ENCODE peak calls at places on chromosome X, in eight cellular contexts. K, M, X, T, W, S, L and B are unnamed samples.
A peak's percentile ranks its signal among the peaks of the same experiment; 100 is the strongest.

GRCh38 chrX:153925387-153925738 is 701 bp downstream of the ARHGAP4 start:
- DNase-seq in K (no peak), M (peak; percentile 39), X (no peak), T (no peak), W (no peak), S (no peak), L (no peak), B (no peak)

GRCh38 chrX:119401569-119401968 is 2.4 kb downstream of the SLC25A43 start:
- DNase-seq in K (no peak), M (no peak), X (no peak), T (no peak), W (no peak), S (no peak), L (no peak), B (no peak)

GRCh38 chrX:24479924-24480722 is 15.0 kb downstream of the PDK3 start:
- DNase-seq in K (peak; percentile 13), M (peak; percentile 51), X (no peak), T (peak; percentile 3), W (no peak), S (no peak), L (peak; percentile 61), B (no peak)

GRCh38 chrX:152600853-152601635 is 36.7 kb upstream of the GABRQ start:
- DNase-seq in K (no peak), M (no peak), X (no peak), T (no peak), W (peak; percentile 5), S (no peak), L (no peak), B (no peak)

GRCh38 chrX:69808375-69808774 is 192.5 kb downstream of the EDA start:
- DNase-seq in K (no peak), M (no peak), X (no peak), T (no peak), W (no peak), S (no peak), L (no peak), B (no peak)

GRCh38 chrX:3712870-3713224 is 602 bp downstream of the PRKX start:
- DNase-seq in K (no peak), M (no peak), X (no peak), T (no peak), W (no peak), S (no peak), L (peak; percentile 76), B (no peak)

GRCh38 chrX:118823263-118824172 is at the start of gene ZCCHC12:
- DNase-seq in K (peak; percentile 11), M (peak; percentile 27), X (peak; percentile 59), T (peak; percentile 37), W (peak; percentile 79), S (peak; percentile 45), L (no peak), B (peak; percentile 32)

GRCh38 chrX:72475952-72476668 is 96.5 kb downstream of the HDAC8 start:
- DNase-seq in K (no peak), M (no peak), X (peak; percentile 5), T (no peak), W (no peak), S (no peak), L (no peak), B (no peak)

GRCh38 chrX:49761481-49761880 is 65.7 kb upstream of the PAGE1 start:
- DNase-seq in K (peak; percentile 7), M (peak; percentile 16), X (no peak), T (peak; percentile 12), W (peak; percentile 5), S (peak; percentile 12), L (no peak), B (no peak)
- TF ChIP-seq CTCF in K (peak; percentile 41), M (peak; percentile 39), X (peak; percentile 46), T (peak; percentile 46), W (peak; percentile 47), S (peak; percentile 56), L (no peak), B (no peak)

GRCh38 chrX:131816551-131817136 is 206.5 kb upstream of the STK26 start:
- DNase-seq in K (no peak), M (peak; percentile 14), X (peak; percentile 85), T (peak; percentile 74), W (no peak), S (no peak), L (no peak), B (peak; percentile 26)

GRCh38 chrX:131818297-131818936 is 204.7 kb upstream of the STK26 start:
- DNase-seq in K (no peak), M (no peak), X (no peak), T (no peak), W (no peak), S (no peak), L (no peak), B (no peak)

GRCh38 chrX:131812847-131813825 is 210.0 kb upstream of the STK26 start:
- DNase-seq in K (no peak), M (peak; percentile 59), X (peak; percentile 85), T (peak; percentile 79), W (no peak), S (no peak), L (no peak), B (peak; percentile 46)
- TF ChIP-seq CTCF in K (no peak), M (no peak), X (peak; percentile 41), T (peak; percentile 64), W (no peak), S (no peak), L (no peak), B (no peak)

DNA sequence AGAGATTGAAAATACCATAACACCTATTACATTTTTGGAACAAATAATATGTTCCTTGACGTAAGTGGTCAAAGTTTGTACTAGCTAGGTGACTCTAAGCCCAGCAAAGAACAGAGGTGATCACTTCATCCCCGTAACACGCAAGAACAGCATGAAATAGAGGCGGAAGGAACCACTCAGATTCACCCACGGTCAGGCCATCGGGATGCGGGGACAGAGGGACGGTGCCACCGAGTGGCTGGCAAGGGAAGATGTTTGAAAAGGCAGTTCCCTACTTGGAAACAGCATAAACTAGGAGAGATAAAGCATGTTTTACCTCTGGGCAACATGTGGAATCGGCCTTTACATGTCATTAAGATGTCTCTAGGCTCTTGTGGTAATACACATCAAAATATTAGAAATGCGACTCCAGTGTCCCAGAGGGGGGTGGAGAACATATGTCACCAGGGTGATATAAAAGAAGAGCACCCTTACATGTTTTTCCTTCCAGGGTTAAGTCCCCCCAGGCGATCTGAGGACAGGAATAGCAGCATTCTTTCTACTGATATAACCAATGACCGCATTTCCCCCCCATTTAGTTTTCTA is 84.0 kb downstream of the PHKA2 start:
- DNase-seq in K (peak; percentile 23), M (peak; percentile 33), X (peak; percentile 8), T (no peak), W (peak; percentile 21), S (peak; percentile 25), L (no peak), B (no peak)
- TF ChIP-seq CTCF in K (peak; percentile 6), M (no peak), X (peak; percentile 38), T (peak; percentile 29), W (peak; percentile 31), S (peak; percentile 20), L (no peak), B (no peak)

DNA sequence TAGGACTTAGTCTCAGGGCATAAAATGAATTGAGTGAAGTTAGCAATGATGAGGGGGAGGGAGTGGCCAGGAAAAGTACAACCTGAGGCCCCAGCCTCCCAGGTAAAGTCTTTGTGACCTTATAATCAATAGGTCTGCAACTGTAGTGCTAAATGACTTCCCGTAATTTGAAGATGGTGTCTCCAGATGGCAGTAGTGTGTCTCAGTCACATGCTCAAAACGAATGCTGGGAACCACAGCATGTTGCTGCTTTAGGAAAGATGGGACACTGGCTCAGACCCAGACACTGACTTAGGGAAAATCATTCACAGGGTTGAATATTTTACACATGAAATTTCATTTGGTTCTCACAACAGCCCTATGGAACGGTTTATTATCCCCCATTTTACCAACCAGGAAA is 10.3 kb downstream of the SRPX2 start:
- DNase-seq in K (peak; percentile 58), M (no peak), X (no peak), T (peak; percentile 32), W (no peak), S (peak; percentile 52), L (no peak), B (no peak)
- TF ChIP-seq CTCF in K (no peak), M (no peak), X (peak; percentile 8), T (peak; percentile 26), W (no peak), S (no peak), L (no peak), B (no peak)

DNA sequence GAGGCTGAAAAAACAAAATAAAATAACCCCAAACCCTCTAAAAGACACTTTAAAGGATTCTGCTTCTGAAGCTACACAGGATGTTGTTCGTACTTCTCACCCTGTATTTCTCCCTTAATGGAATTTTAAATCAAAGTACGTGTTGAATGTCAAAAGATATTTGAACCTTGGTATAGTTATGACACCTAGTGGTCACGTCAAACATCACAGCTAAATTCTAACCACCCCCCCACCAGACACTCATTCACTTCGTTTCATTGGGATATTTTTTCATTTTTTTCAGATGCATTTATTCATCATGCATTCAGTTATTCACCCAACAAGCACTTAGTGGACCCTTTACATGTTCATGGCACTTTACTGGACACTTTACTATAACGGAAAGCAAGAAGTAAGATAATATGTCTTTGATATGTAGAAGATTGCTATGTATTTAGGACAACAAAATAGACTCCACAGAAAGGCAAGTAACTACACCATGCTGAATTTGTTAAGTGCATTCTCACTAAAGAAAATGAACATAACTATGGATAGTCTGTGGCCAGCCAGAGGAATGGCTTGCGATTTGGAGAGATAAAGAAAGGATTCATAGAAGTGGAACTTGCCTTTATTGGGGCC is 62.5 kb upstream of the GPR174 start:
- DNase-seq in K (peak; percentile 23), M (peak; percentile 5), X (peak; percentile 28), T (peak; percentile 4), W (peak; percentile 1), S (peak; percentile 29), L (no peak), B (no peak)
- TF ChIP-seq CTCF in K (peak; percentile 26), M (no peak), X (peak; percentile 48), T (peak; percentile 54), W (peak; percentile 50), S (peak; percentile 39), L (no peak), B (no peak)

GRCh38 chrX:12080265-12080664 is 58.0 kb upstream of the FRMPD4 start:
- DNase-seq in K (peak; percentile 52), M (peak; percentile 6), X (peak; percentile 26), T (peak; percentile 55), W (peak; percentile 3), S (peak; percentile 68), L (no peak), B (no peak)
- TF ChIP-seq CTCF in K (peak; percentile 43), M (peak; percentile 1), X (peak; percentile 46), T (peak; percentile 66), W (peak; percentile 53), S (peak; percentile 53), L (no peak), B (no peak)

DNA sequence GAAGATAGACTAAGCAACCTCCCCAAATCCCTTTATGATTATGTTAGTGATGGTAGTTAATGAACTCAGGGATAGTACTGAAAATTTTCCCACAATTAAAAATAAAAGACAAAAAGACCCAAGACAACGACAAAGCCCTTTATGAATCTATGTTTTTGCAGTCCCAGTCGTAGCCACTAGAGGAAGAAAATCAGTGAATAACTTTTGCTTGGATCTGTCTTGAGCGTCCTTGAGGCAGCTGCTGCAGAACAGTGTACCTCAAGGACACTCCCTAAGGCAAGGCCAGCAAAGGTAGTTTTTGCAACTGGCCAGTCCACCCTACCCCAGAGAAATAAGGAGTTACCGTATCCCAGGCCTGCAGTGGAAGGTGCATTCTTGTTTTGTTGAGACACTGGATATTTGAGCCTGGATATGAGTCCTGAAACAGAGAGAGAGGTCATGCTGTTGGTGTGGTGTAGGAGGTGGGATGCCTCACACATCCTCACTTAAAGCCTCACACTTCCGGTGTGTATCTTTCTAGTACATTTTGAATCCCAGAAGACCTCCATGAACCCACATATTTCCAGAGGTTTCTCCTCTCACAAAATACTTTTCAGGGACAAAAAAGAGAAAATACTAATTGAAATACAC is 8.7 kb upstream of the TIMM8A start:
- DNase-seq in K (peak; percentile 2), M (no peak), X (no peak), T (peak; percentile 12), W (no peak), S (peak; percentile 24), L (no peak), B (no peak)
- TF ChIP-seq CTCF in K (peak; percentile 28), M (no peak), X (peak; percentile 40), T (peak; percentile 29), W (peak; percentile 27), S (peak; percentile 40), L (no peak), B (no peak)